ENCODE peak calls at places on chromosome 6, in eight cellular contexts. One of them, this sample, is unnamed.

GRCh38 chr6:89482136-89482535 is 49.2 kb downstream of the ANKRD6 start:
- DNase-seq in heart left ventricle: no peak
- DNase-seq in kidney: no peak
- DNase-seq in fibroblast of lung: no peak
- DNase-seq in upper lobe of right lung: no peak
- DNase-seq in endothelial cell of umbilical vein: no peak
- DNase-seq in astrocyte: peak
- DNase-seq in right atrium auricular region: no peak
- DNase-seq in this sample: no peak

GRCh38 chr6:149445095-149445466 is 39.7 kb downstream of the ZC3H12D start:
- DNase-seq in astrocyte: no peak
- DNase-seq in heart left ventricle: no peak
- DNase-seq in fibroblast of lung: no peak
- DNase-seq in endothelial cell of umbilical vein: no peak
- DNase-seq in kidney: no peak
- DNase-seq in upper lobe of right lung: no peak
- DNase-seq in right atrium auricular region: no peak
- DNase-seq in this sample: no peak

GRCh38 chr6:140380371-140381218 is 1006.1 kb upstream of the CITED2 start:
- DNase-seq in right atrium auricular region: no peak
- DNase-seq in kidney: no peak
- DNase-seq in endothelial cell of umbilical vein: no peak
- DNase-seq in astrocyte: peak
- DNase-seq in heart left ventricle: no peak
- DNase-seq in fibroblast of lung: peak
- DNase-seq in upper lobe of right lung: no peak
- DNase-seq in this sample: peak

GRCh38 chr6:158816329-158816728 is 2.8 kb downstream of the EZR start:
- DNase-seq in heart left ventricle: no peak
- DNase-seq in upper lobe of right lung: no peak
- DNase-seq in endothelial cell of umbilical vein: no peak
- DNase-seq in fibroblast of lung: peak
- DNase-seq in right atrium auricular region: no peak
- DNase-seq in astrocyte: no peak
- DNase-seq in kidney: no peak
- DNase-seq in this sample: no peak

GRCh38 chr6:68282646-68283045 is 352.4 kb upstream of the ADGRB3 start:
- DNase-seq in right atrium auricular region: no peak
- DNase-seq in fibroblast of lung: no peak
- DNase-seq in heart left ventricle: no peak
- DNase-seq in upper lobe of right lung: no peak
- DNase-seq in endothelial cell of umbilical vein: no peak
- DNase-seq in kidney: no peak
- DNase-seq in astrocyte: no peak
- DNase-seq in this sample: no peak

GRCh38 chr6:106908386-106908840 is 66.1 kb downstream of the CD24 start:
- DNase-seq in kidney: peak
- DNase-seq in heart left ventricle: no peak
- DNase-seq in fibroblast of lung: no peak
- DNase-seq in right atrium auricular region: no peak
- DNase-seq in astrocyte: no peak
- DNase-seq in endothelial cell of umbilical vein: no peak
- DNase-seq in upper lobe of right lung: no peak
- DNase-seq in this sample: peak

GRCh38 chr6:41470341-41471063 is 75.7 kb upstream of the FOXP4 start:
- DNase-seq in upper lobe of right lung: peak
- DNase-seq in right atrium auricular region: peak
- DNase-seq in fibroblast of lung: no peak
- DNase-seq in kidney: peak
- DNase-seq in astrocyte: peak
- DNase-seq in heart left ventricle: no peak
- DNase-seq in endothelial cell of umbilical vein: no peak
- DNase-seq in this sample: peak

GRCh38 chr6:28606424-28607391 is 81.0 kb downstream of the GPX5 start:
- DNase-seq in right atrium auricular region: no peak
- DNase-seq in upper lobe of right lung: no peak
- DNase-seq in endothelial cell of umbilical vein: peak
- DNase-seq in astrocyte: peak
- DNase-seq in heart left ventricle: no peak
- DNase-seq in fibroblast of lung: peak
- DNase-seq in kidney: no peak
- DNase-seq in this sample: peak

GRCh38 chr6:42041131-42042055 is 8.9 kb upstream of the TAF8 start:
- DNase-seq in fibroblast of lung: peak
- DNase-seq in kidney: no peak
- DNase-seq in heart left ventricle: peak
- DNase-seq in right atrium auricular region: no peak
- DNase-seq in astrocyte: no peak
- DNase-seq in upper lobe of right lung: no peak
- DNase-seq in endothelial cell of umbilical vein: no peak
- DNase-seq in this sample: no peak

GRCh38 chr6:13512900-13513299 is 25.5 kb upstream of the GFOD1 start:
- DNase-seq in upper lobe of right lung: no peak
- DNase-seq in kidney: no peak
- DNase-seq in fibroblast of lung: no peak
- DNase-seq in endothelial cell of umbilical vein: no peak
- DNase-seq in astrocyte: no peak
- DNase-seq in right atrium auricular region: no peak
- DNase-seq in heart left ventricle: no peak
- DNase-seq in this sample: no peak

GRCh38 chr6:33962186-33962585 is 158.4 kb upstream of the MLN start:
- DNase-seq in astrocyte: no peak
- DNase-seq in heart left ventricle: no peak
- DNase-seq in right atrium auricular region: no peak
- DNase-seq in kidney: peak
- DNase-seq in upper lobe of right lung: peak
- DNase-seq in fibroblast of lung: peak
- DNase-seq in endothelial cell of umbilical vein: no peak
- DNase-seq in this sample: peak

GRCh38 chr6:108556864-108557493 is 3.7 kb upstream of the FOXO3 start:
- DNase-seq in kidney: peak
- DNase-seq in fibroblast of lung: peak
- DNase-seq in endothelial cell of umbilical vein: no peak
- DNase-seq in upper lobe of right lung: no peak
- DNase-seq in heart left ventricle: no peak
- DNase-seq in astrocyte: no peak
- DNase-seq in right atrium auricular region: no peak
- DNase-seq in this sample: no peak

GRCh38 chr6:3398165-3398562 is 58.7 kb downstream of the SLC22A23 start:
- DNase-seq in endothelial cell of umbilical vein: no peak
- DNase-seq in heart left ventricle: no peak
- DNase-seq in upper lobe of right lung: no peak
- DNase-seq in fibroblast of lung: no peak
- DNase-seq in right atrium auricular region: no peak
- DNase-seq in kidney: no peak
- DNase-seq in astrocyte: no peak
- DNase-seq in this sample: no peak

DNA sequence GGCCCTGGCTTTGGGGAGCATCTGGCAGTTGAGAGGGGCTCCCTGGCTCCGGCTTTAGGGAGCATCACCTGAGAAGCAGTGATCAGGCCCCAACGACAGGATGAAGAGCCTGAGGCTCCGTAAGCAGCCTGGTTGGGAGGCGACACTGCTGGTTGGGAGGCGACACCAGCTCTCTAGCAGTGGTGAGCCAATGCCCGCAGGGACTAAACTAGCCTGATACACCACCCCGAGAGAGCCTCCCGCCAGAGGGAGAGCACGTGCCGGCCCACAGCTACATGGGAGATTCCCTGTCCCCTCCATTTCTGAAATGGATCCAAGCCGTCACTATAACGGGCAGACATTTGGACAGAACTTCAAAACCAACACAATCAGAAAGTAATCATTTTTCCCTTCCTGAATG is 199.4 kb downstream of the TTLL2 start:
- DNase-seq in kidney: no peak
- DNase-seq in right atrium auricular region: no peak
- DNase-seq in upper lobe of right lung: no peak
- DNase-seq in astrocyte: no peak
- DNase-seq in heart left ventricle: peak
- DNase-seq in fibroblast of lung: no peak
- DNase-seq in endothelial cell of umbilical vein: no peak
- DNase-seq in this sample: no peak
- TF ChIP-seq CTCF in kidney: no peak
- TF ChIP-seq CTCF in right atrium auricular region: peak
- TF ChIP-seq CTCF in upper lobe of right lung: no peak
- TF ChIP-seq CTCF in astrocyte: no peak
- TF ChIP-seq CTCF in heart left ventricle: no peak
- TF ChIP-seq CTCF in fibroblast of lung: no peak
- TF ChIP-seq CTCF in endothelial cell of umbilical vein: no peak
- TF ChIP-seq CTCF in this sample: no peak

GRCh38 chr6:131017962-131018361 is 45.1 kb downstream of the EPB41L2 start:
- DNase-seq in right atrium auricular region: no peak
- DNase-seq in fibroblast of lung: no peak
- DNase-seq in astrocyte: no peak
- DNase-seq in endothelial cell of umbilical vein: no peak
- DNase-seq in upper lobe of right lung: no peak
- DNase-seq in kidney: no peak
- DNase-seq in heart left ventricle: no peak
- DNase-seq in this sample: no peak

GRCh38 chr6:131015630-131016263 is 47.3 kb downstream of the EPB41L2 start:
- DNase-seq in upper lobe of right lung: no peak
- DNase-seq in astrocyte: peak
- DNase-seq in heart left ventricle: no peak
- DNase-seq in right atrium auricular region: no peak
- DNase-seq in fibroblast of lung: peak
- DNase-seq in kidney: no peak
- DNase-seq in endothelial cell of umbilical vein: peak
- DNase-seq in this sample: no peak

GRCh38 chr6:131013495-131013894 is 49.5 kb downstream of the EPB41L2 start:
- DNase-seq in heart left ventricle: peak
- DNase-seq in right atrium auricular region: no peak
- DNase-seq in upper lobe of right lung: no peak
- DNase-seq in endothelial cell of umbilical vein: peak
- DNase-seq in astrocyte: peak
- DNase-seq in fibroblast of lung: peak
- DNase-seq in kidney: no peak
- DNase-seq in this sample: no peak

GRCh38 chr6:131015192-131015591 is 47.9 kb downstream of the EPB41L2 start:
- DNase-seq in fibroblast of lung: no peak
- DNase-seq in endothelial cell of umbilical vein: peak
- DNase-seq in astrocyte: no peak
- DNase-seq in right atrium auricular region: no peak
- DNase-seq in upper lobe of right lung: no peak
- DNase-seq in kidney: no peak
- DNase-seq in heart left ventricle: no peak
- DNase-seq in this sample: no peak

GRCh38 chr6:131014080-131014776 is 48.8 kb downstream of the EPB41L2 start:
- DNase-seq in astrocyte: no peak
- DNase-seq in fibroblast of lung: peak
- DNase-seq in endothelial cell of umbilical vein: peak
- DNase-seq in kidney: no peak
- DNase-seq in right atrium auricular region: no peak
- DNase-seq in heart left ventricle: no peak
- DNase-seq in upper lobe of right lung: no peak
- DNase-seq in this sample: no peak
- H3K27ac ChIP-seq in astrocyte: no peak
- H3K27ac ChIP-seq in fibroblast of lung: no peak
- H3K27ac ChIP-seq in endothelial cell of umbilical vein: peak
- H3K27ac ChIP-seq in kidney: no peak
- H3K27ac ChIP-seq in right atrium auricular region: peak
- H3K27ac ChIP-seq in heart left ventricle: peak
- H3K27ac ChIP-seq in upper lobe of right lung: no peak
- H3K27ac ChIP-seq in this sample: no peak

GRCh38 chr6:6008114-6008647 is 1.5 kb upstream of the NRN1 start:
- DNase-seq in fibroblast of lung: no peak
- DNase-seq in right atrium auricular region: no peak
- DNase-seq in upper lobe of right lung: no peak
- DNase-seq in endothelial cell of umbilical vein: no peak
- DNase-seq in heart left ventricle: no peak
- DNase-seq in kidney: no peak
- DNase-seq in astrocyte: no peak
- DNase-seq in this sample: no peak

GRCh38 chr6:6005467-6006427 is 978 bp downstream of the NRN1 start:
- DNase-seq in right atrium auricular region: no peak
- DNase-seq in astrocyte: no peak
- DNase-seq in fibroblast of lung: no peak
- DNase-seq in endothelial cell of umbilical vein: peak
- DNase-seq in heart left ventricle: no peak
- DNase-seq in upper lobe of right lung: no peak
- DNase-seq in kidney: no peak
- DNase-seq in this sample: no peak

GRCh38 chr6:6008648-6009421 is 2.1 kb upstream of the NRN1 start:
- DNase-seq in heart left ventricle: peak
- DNase-seq in kidney: peak
- DNase-seq in astrocyte: no peak
- DNase-seq in endothelial cell of umbilical vein: peak
- DNase-seq in fibroblast of lung: no peak
- DNase-seq in right atrium auricular region: no peak
- DNase-seq in upper lobe of right lung: peak
- DNase-seq in this sample: peak

GRCh38 chr6:6006428-6007310 is at the start of gene NRN1:
- DNase-seq in endothelial cell of umbilical vein: peak
- DNase-seq in right atrium auricular region: no peak
- DNase-seq in kidney: no peak
- DNase-seq in astrocyte: no peak
- DNase-seq in upper lobe of right lung: no peak
- DNase-seq in heart left ventricle: no peak
- DNase-seq in fibroblast of lung: no peak
- DNase-seq in this sample: no peak

DNA sequence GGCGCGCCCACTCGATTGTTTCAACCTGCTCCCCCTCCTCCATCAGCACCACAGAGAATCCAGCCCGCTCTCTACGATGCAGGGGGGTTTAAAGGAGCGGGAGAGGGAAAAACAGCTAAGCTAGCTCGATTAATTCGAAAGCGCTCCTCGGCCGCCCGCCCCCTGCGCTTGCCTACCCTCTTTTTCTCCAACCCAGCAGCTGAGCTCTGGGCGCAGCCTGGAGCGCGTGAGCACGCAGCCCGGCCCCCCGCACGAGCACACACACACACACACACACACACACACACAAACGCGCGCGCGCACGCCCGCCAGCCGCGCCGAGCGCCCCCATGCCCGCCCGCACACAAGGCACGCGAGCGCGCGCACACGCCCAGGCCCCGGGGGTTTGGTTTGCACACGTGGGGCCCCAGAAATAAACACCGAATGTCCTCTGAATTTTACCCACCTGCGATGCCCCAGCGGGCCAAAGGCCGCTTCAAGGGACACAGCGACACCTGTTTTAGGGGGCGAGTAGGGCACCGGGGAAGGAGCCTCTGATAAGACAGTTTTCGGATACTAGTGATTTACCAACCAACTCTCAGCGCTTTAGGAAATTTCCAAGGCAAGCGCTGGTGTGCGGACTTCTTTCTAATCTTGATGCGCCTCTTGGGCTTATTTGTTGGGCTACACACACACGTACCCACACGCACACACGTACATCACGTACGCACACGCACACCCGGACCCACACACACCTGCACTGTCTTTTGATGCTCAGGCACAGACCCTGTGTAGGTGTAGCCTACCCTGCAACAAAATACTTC is 787 bp upstream of the NRN1 start:
- DNase-seq in heart left ventricle: no peak
- DNase-seq in astrocyte: no peak
- DNase-seq in endothelial cell of umbilical vein: peak
- DNase-seq in upper lobe of right lung: no peak
- DNase-seq in fibroblast of lung: no peak
- DNase-seq in right atrium auricular region: no peak
- DNase-seq in kidney: peak
- DNase-seq in this sample: no peak
- TF ChIP-seq CTCF in heart left ventricle: no peak
- TF ChIP-seq CTCF in astrocyte: no peak
- TF ChIP-seq CTCF in endothelial cell of umbilical vein: peak
- TF ChIP-seq CTCF in upper lobe of right lung: peak
- TF ChIP-seq CTCF in fibroblast of lung: no peak
- TF ChIP-seq CTCF in right atrium auricular region: peak
- TF ChIP-seq CTCF in kidney: no peak
- TF ChIP-seq CTCF in this sample: no peak

GRCh38 chr6:30691208-30691872 is 556 bp upstream of the NRM start:
- DNase-seq in heart left ventricle: no peak
- DNase-seq in kidney: no peak
- DNase-seq in astrocyte: no peak
- DNase-seq in fibroblast of lung: no peak
- DNase-seq in right atrium auricular region: no peak
- DNase-seq in upper lobe of right lung: no peak
- DNase-seq in endothelial cell of umbilical vein: no peak
- DNase-seq in this sample: no peak
- H3K27ac ChIP-seq in heart left ventricle: peak
- H3K27ac ChIP-seq in kidney: peak
- H3K27ac ChIP-seq in astrocyte: peak
- H3K27ac ChIP-seq in fibroblast of lung: peak
- H3K27ac ChIP-seq in right atrium auricular region: peak
- H3K27ac ChIP-seq in upper lobe of right lung: peak
- H3K27ac ChIP-seq in endothelial cell of umbilical vein: peak
- H3K27ac ChIP-seq in this sample: peak